ENCODE peak calls at places on chromosomes 11 and 22, in eight cellular contexts. Q, X, N, Y, T, P, J and D are unnamed samples.

GRCh38 chr11:30938801-30939200 is 352.6 kb upstream of the MPPED2 start:
- DNase-seq in Q (no peak), J (no peak), P (no peak), T (peak; percentile 26), N (no peak), X (peak; percentile 42), Y (no peak), D (no peak)

GRCh38 chr11:66617148-66617814 is 851 bp downstream of the RBM14 start:
- DNase-seq in J (peak; percentile 91), X (peak; percentile 62), N (no peak), Q (peak; percentile 55), Y (no peak), P (no peak), T (no peak), D (no peak)

GRCh38 chr11:86576946-86577624 is 95.3 kb downstream of the ME3 start:
- DNase-seq in Y (no peak), Q (no peak), X (no peak), P (no peak), T (no peak), J (no peak), N (no peak), D (no peak)

GRCh38 chr11:124623861-124624525 is 1.3 kb downstream of the TBRG1 start:
- DNase-seq in P (no peak), Y (no peak), Q (no peak), T (no peak), X (peak; percentile 42), N (no peak), J (peak; percentile 55), D (no peak)

GRCh38 chr11:2376751-2377451 is at the start of gene CD81:
- DNase-seq in Q (peak; percentile 45), Y (peak; percentile 67), X (no peak), J (peak; percentile 71), P (peak; percentile 57), N (peak; percentile 69), T (peak; percentile 59), D (no peak)

GRCh38 chr11:61834278-61835004 is 6.3 kb downstream of the FADS2 start:
- DNase-seq in P (no peak), T (peak; percentile 87), N (peak; percentile 54), X (peak; percentile 82), Q (peak; percentile 35), Y (peak; percentile 64), J (peak; percentile 20), D (no peak)

GRCh38 chr11:763073-763463 is 14.2 kb downstream of the GATD1 start:
- DNase-seq in J (no peak), T (no peak), N (no peak), Q (no peak), P (no peak), Y (no peak), X (no peak), D (no peak)

GRCh38 chr11:35398881-35399280 is 20.5 kb downstream of the SLC1A2 start:
- DNase-seq in J (peak; percentile 46), N (no peak), Y (no peak), P (no peak), Q (no peak), X (no peak), T (no peak), D (no peak)

GRCh38 chr11:35590412-35590811 is 27.8 kb upstream of the FJX1 start:
- DNase-seq in Q (no peak), N (no peak), X (no peak), P (no peak), T (no peak), J (peak; percentile 78), Y (no peak), D (no peak)

GRCh38 chr11:119134389-119134978 is 13.1 kb downstream of the HINFP start:
- DNase-seq in T (no peak), Q (no peak), Y (no peak), X (no peak), N (no peak), P (no peak), J (peak; percentile 43), D (no peak)

GRCh38 chr11:15841898-15842297 is 514.4 kb downstream of the SOX6 start:
- DNase-seq in P (no peak), Q (no peak), T (no peak), J (no peak), Y (no peak), X (no peak), N (no peak), D (no peak)

GRCh38 chr11:76214186-76214585 is 7.9 kb upstream of the WNT11 start:
- DNase-seq in P (no peak), J (no peak), N (no peak), X (no peak), Y (no peak), T (no peak), Q (no peak), D (no peak)

GRCh38 chr11:62501432-62501891 is 45.1 kb downstream of the AHNAK start:
- DNase-seq in X (peak; percentile 73), Y (no peak), Q (no peak), P (no peak), J (peak; percentile 61), N (no peak), T (no peak), D (no peak)

DNA sequence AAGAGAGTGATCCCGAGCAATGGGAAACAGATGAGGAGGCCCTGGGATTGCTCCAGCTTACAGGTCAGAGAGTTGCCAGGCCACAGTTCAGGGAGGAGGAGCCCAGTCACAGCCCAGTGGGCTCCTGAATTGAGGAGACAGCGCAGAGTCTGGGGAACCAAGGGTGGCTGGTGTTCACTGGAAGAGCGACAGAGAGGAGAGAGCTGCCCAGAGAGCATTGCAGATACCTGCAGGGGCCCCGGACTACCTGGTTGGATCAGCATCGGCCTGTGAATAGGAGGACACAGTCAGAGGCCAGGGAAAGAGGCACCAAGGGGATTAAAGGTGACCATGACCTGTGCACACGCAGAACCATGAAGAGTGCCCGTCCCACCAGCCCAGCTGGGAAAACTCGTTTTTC is 648.6 kb downstream of the TBC1D22A start:
- DNase-seq in Q (no peak), T (no peak), N (no peak), X (no peak), P (no peak), J (no peak), Y (no peak), D (no peak)
- H3K9me3 ChIP-seq in Q (no peaks in the 10 kb centered on the region), T (no peaks in the 10 kb centered on the region), N (no peaks in the 10 kb centered on the region), X (no peaks in the 10 kb centered on the region), P (no peaks in the 10 kb centered on the region), J (no peaks in the 10 kb centered on the region), Y (no peaks in the 10 kb centered on the region), D (no peaks in the 10 kb centered on the region)

DNA sequence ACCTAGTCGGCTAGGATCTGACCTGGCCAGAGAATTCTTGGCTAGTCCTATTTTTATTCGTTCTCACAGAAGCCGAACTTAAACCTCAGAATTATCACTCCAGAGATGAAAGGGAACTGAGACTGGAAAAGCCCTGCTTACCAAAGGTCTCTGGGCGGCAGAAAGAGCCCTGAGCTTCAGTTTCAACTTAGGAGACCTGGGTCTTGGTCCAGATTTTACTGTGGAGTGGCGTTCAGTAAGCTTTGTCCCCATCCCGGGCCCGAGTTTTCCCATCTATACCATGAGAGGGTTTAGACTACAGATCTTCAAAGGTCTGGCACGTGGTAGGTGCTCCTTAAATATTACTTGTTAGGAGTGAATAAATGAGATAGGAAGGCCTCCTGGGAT is 529 bp downstream of the NEU3 start:
- DNase-seq in T (peak; percentile 13), Y (no peak), P (no peak), N (no peak), J (no peak), X (peak; percentile 10), Q (no peak), D (no peak)
- H3K27ac ChIP-seq in T (peak overlapping the region; percentile 21), Y (peak overlapping the region; percentile 51), P (peak overlapping the region; percentile 61), N (no peak overlapping the region), J (peak overlapping the region; percentile 50), X (peak overlapping the region; percentile 66), Q (peak overlapping the region; percentile 34), D (peak overlapping the region; percentile 97)

GRCh38 chr22:37234736-37235711 is 9.0 kb downstream of the RAC2 start:
- DNase-seq in Y (no peak), T (no peak), Q (no peak), J (no peak), N (no peak), X (no peak), P (no peak), D (no peak)

GRCh38 chr22:37239336-37240239 is 4.5 kb downstream of the RAC2 start:
- DNase-seq in X (no peak), J (no peak), P (no peak), Y (no peak), Q (no peak), N (no peak), T (no peak), D (no peak)

GRCh38 chr22:37240240-37240940 is 3.7 kb downstream of the RAC2 start:
- DNase-seq in X (no peak), T (no peak), J (no peak), Q (no peak), Y (no peak), P (no peak), N (no peak), D (no peak)

GRCh38 chr22:37235897-37236607 is 8.0 kb downstream of the RAC2 start:
- DNase-seq in X (no peak), Q (no peak), T (no peak), Y (no peak), P (no peak), N (no peak), J (no peak), D (no peak)

GRCh38 chr22:37237371-37238268 is 6.4 kb downstream of the RAC2 start:
- DNase-seq in X (peak; percentile 74), Q (no peak), T (no peak), Y (no peak), J (peak; percentile 78), N (no peak), P (no peak), D (no peak)
- H3K4me1 ChIP-seq in X (peaks cover 5% of the 10 kb centered on the region), Q (no peaks in the 10 kb centered on the region), T (no peaks in the 10 kb centered on the region), Y (no peaks in the 10 kb centered on the region), J (peaks cover 14% of the 10 kb centered on the region), N (no peaks in the 10 kb centered on the region), P (peaks cover 91% of the 10 kb centered on the region), D (peaks cover 2% of the 10 kb centered on the region)

GRCh38 chr11:78207532-78208256 is 19.0 kb downstream of the USP35 start:
- DNase-seq in T (no peak), Y (no peak), P (no peak), N (no peak), Q (no peak), J (no peak), X (no peak), D (no peak)

GRCh38 chr11:78203184-78203583 is 14.5 kb downstream of the USP35 start:
- DNase-seq in N (no peak), J (no peak), T (no peak), X (no peak), Y (no peak), P (peak; percentile 56), Q (no peak), D (no peak)

GRCh38 chr11:78202733-78203167 is 14.0 kb downstream of the USP35 start:
- DNase-seq in P (peak; percentile 64), Y (no peak), T (no peak), Q (no peak), X (no peak), J (no peak), N (no peak), D (no peak)

GRCh38 chr11:78205691-78206090 is 17.0 kb downstream of the USP35 start:
- DNase-seq in J (no peak), X (no peak), Y (no peak), Q (no peak), P (no peak), T (no peak), N (no peak), D (no peak)

DNA sequence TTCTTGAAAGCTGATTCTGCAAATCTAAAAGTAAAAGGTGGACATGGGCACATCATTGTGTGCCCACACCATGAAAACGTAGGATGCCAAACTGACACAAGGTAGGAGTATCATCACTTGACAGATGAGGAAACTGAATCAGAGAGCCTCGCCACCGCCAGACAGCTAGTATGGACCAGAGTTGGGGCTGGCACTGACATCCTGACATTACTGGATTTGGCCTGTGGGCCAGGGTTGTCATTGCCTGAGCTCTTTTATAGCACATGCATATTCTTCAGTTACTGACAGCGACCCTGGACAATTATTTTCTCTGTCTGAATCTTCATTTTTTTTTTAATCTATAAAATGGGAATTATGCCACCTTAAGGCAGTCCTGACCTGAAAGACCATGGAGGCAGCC is 16.5 kb downstream of the USP35 start:
- DNase-seq in Y (no peak), P (no peak), X (no peak), T (no peak), J (no peak), Q (no peak), N (no peak), D (no peak)
- H3K9me3 ChIP-seq in Y (no peaks in the 10 kb centered on the region), P (no peaks in the 10 kb centered on the region), X (no peaks in the 10 kb centered on the region), T (no peaks in the 10 kb centered on the region), J (no peaks in the 10 kb centered on the region), Q (no peaks in the 10 kb centered on the region), N (no peaks in the 10 kb centered on the region), D (no peaks in the 10 kb centered on the region)